ENCODE peak calls at places on chromosomes 5 and 9, in eight cellular contexts. M, D, K, X, B, O, T and F are unnamed samples.

GRCh38 chr9:88889386-88889785 is 101.9 kb upstream of the S1PR3 start:
- DNase-seq in M (no peak), D (no peak), K (no peak), X (no peak), B (no peak), O (no peak), T (peak), F (no peak)

GRCh38 chr5:154477382-154478223 is 424 bp downstream of the HAND1 start:
- DNase-seq in M (no peak), D (no peak), K (no peak), X (no peak), B (peak), O (no peak), T (peak), F (peak)

GRCh38 chr9:93197670-93198069 is 13.7 kb downstream of the WNK2 start:
- DNase-seq in M (no peak), D (no peak), K (no peak), X (no peak), B (no peak), O (no peak), T (no peak), F (no peak)

GRCh38 chr5:39080597-39081204 is 6.5 kb upstream of the RICTOR start:
- DNase-seq in M (peak), D (no peak), K (peak), X (no peak), B (peak), O (peak), T (peak), F (peak)

GRCh38 chr9:110050925-110051355 is 157.0 kb downstream of the C9orf152 start:
- DNase-seq in M (peak), D (no peak), K (peak), X (peak), B (peak), O (peak), T (peak), F (peak)

GRCh38 chr9:85432599-85432998 is 309.2 kb downstream of the AGTPBP1 start:
- DNase-seq in M (no peak), D (no peak), K (no peak), X (no peak), B (no peak), O (no peak), T (no peak), F (no peak)

GRCh38 chr9:7489018-7489417 is 310.6 kb downstream of the DMAC1 start:
- DNase-seq in M (no peak), D (no peak), K (no peak), X (no peak), B (no peak), O (no peak), T (no peak), F (no peak)

GRCh38 chr9:74528207-74528606 is 31.1 kb downstream of the RORB start:
- DNase-seq in M (no peak), D (no peak), K (no peak), X (no peak), B (no peak), O (no peak), T (no peak), F (no peak)

GRCh38 chr9:80866121-80866520 is 823.2 kb downstream of the TLE1 start:
- DNase-seq in M (no peak), D (no peak), K (no peak), X (no peak), B (no peak), O (no peak), T (peak), F (no peak)

GRCh38 chr9:969693-970309 is 6.7 kb upstream of the DMRT3 start:
- DNase-seq in M (no peak), D (no peak), K (no peak), X (no peak), B (no peak), O (peak), T (no peak), F (no peak)

GRCh38 chr9:36551868-36552267 is 20.8 kb upstream of the MELK start:
- DNase-seq in M (no peak), D (no peak), K (no peak), X (no peak), B (peak), O (no peak), T (no peak), F (no peak)

GRCh38 chr9:20621553-20622329 is 558 bp downstream of the MLLT3 start:
- DNase-seq in M (peak), D (peak), K (peak), X (peak), B (peak), O (peak), T (peak), F (peak)

GRCh38 chr9:19498015-19498414 is 89.2 kb downstream of the ACER2 start:
- DNase-seq in M (no peak), D (no peak), K (no peak), X (no peak), B (no peak), O (no peak), T (no peak), F (no peak)

GRCh38 chr5:59620535-59621212 is 272.9 kb downstream of the PDE4D start:
- DNase-seq in M (no peak), D (no peak), K (no peak), X (no peak), B (no peak), O (no peak), T (no peak), F (no peak)

GRCh38 chr9:87968155-87968554 is 6.2 kb downstream of the CDK20 start:
- DNase-seq in M (no peak), D (no peak), K (no peak), X (no peak), B (no peak), O (no peak), T (no peak), F (no peak)

GRCh38 chr9:69758001-69758730 is 1.6 kb downstream of the PTAR1 start:
- DNase-seq in M (no peak), D (no peak), K (no peak), X (no peak), B (no peak), O (peak), T (peak), F (peak)

GRCh38 chr5:88391116-88391515 is 122.5 kb upstream of the TMEM161B start:
- DNase-seq in M (no peak), D (no peak), K (no peak), X (no peak), B (no peak), O (no peak), T (no peak), F (no peak)

GRCh38 chr5:121668635-121669034 is 183.0 kb upstream of the FTMT start:
- DNase-seq in M (no peak), D (no peak), K (peak), X (no peak), B (no peak), O (no peak), T (peak), F (no peak)

GRCh38 chr5:125668904-125669303 is 754.3 kb upstream of the GRAMD2B start:
- DNase-seq in M (no peak), D (no peak), K (no peak), X (no peak), B (no peak), O (no peak), T (no peak), F (no peak)

GRCh38 chr9:130905125-130905901 is 8.7 kb upstream of the QRFP start:
- DNase-seq in M (no peak), D (no peak), K (no peak), X (no peak), B (no peak), O (no peak), T (no peak), F (no peak)

GRCh38 chr9:109166771-109167601 is at the start of gene FRRS1L:
- DNase-seq in M (no peak), D (no peak), K (no peak), X (no peak), B (peak), O (no peak), T (no peak), F (no peak)

GRCh38 chr5:34509392-34509791 is 146.7 kb upstream of the RAI14 start:
- DNase-seq in M (no peak), D (no peak), K (no peak), X (no peak), B (no peak), O (no peak), T (no peak), F (no peak)

GRCh38 chr9:71524446-71524845 is 243.9 kb downstream of the CEMIP2 start:
- DNase-seq in M (no peak), D (no peak), K (no peak), X (no peak), B (no peak), O (no peak), T (no peak), F (no peak)

GRCh38 chr9:94002316-94003140 is 47.4 kb upstream of the BARX1 start:
- DNase-seq in M (peak), D (peak), K (no peak), X (no peak), B (peak), O (peak), T (peak), F (peak)

GRCh38 chr5:169696621-169697517 is 59.8 kb downstream of the DOCK2 start:
- DNase-seq in M (no peak), D (no peak), K (peak), X (no peak), B (no peak), O (no peak), T (peak), F (no peak)

GRCh38 chr9:100322954-100323536 is 29.7 kb downstream of the TEX10 start:
- DNase-seq in M (peak), D (peak), K (no peak), X (no peak), B (peak), O (peak), T (peak), F (peak)

GRCh38 chr5:79849486-79850315 is 141.4 kb downstream of the MTX3 start:
- DNase-seq in M (no peak), D (no peak), K (no peak), X (no peak), B (no peak), O (no peak), T (no peak), F (no peak)

GRCh38 chr5:136035837-136036236 is 7.0 kb downstream of the TGFBI start:
- DNase-seq in M (no peak), D (no peak), K (no peak), X (no peak), B (no peak), O (no peak), T (no peak), F (no peak)

GRCh38 chr5:40413747-40414146 is 266.0 kb upstream of the PTGER4 start:
- DNase-seq in M (no peak), D (no peak), K (no peak), X (no peak), B (no peak), O (no peak), T (peak), F (no peak)

GRCh38 chr5:160116991-160117390 is 2.3 kb downstream of the PWWP2A start:
- DNase-seq in M (no peak), D (no peak), K (no peak), X (no peak), B (no peak), O (no peak), T (no peak), F (no peak)

GRCh38 chr5:114360816-114361723 is 800 bp upstream of the KCNN2 start:
- DNase-seq in M (no peak), D (no peak), K (no peak), X (no peak), B (peak), O (peak), T (peak), F (peak)

GRCh38 chr9:134059188-134059641 is 8.6 kb downstream of the BRD3 start:
- DNase-seq in M (no peak), D (no peak), K (no peak), X (no peak), B (no peak), O (no peak), T (no peak), F (no peak)

GRCh38 chr9:104232781-104233341 is 138.8 kb downstream of the SMC2 start:
- DNase-seq in M (no peak), D (no peak), K (peak), X (no peak), B (no peak), O (no peak), T (peak), F (no peak)

GRCh38 chr5:170345971-170346370 is 43.2 kb downstream of the KCNMB1 start:
- DNase-seq in M (no peak), D (no peak), K (no peak), X (no peak), B (no peak), O (no peak), T (no peak), F (no peak)

GRCh38 chr9:4299006-4299795 is 667 bp downstream of the GLIS3 start:
- DNase-seq in M (peak), D (peak), K (peak), X (peak), B (peak), O (peak), T (peak), F (peak)

GRCh38 chr9:131018621-131019020 is 9.6 kb downstream of the LAMC3 start:
- DNase-seq in M (no peak), D (no peak), K (no peak), X (no peak), B (no peak), O (no peak), T (no peak), F (no peak)

GRCh38 chr5:140642718-140643117 is 3.5 kb downstream of the TMCO6 start:
- DNase-seq in M (no peak), D (no peak), K (no peak), X (no peak), B (no peak), O (no peak), T (no peak), F (no peak)